ENCODE peak calls at places on chromosome 3, in four cellular contexts. O, H, U and N are unnamed samples.

GRCh38 chr3:50237754-50238548 is 1.9 kb downstream of the GNAI2 start:
- DNase-seq in O (peak), H (peak), U (peak), N (peak)

GRCh38 chr3:176906046-176906905 is 291.0 kb downstream of the TBL1XR1 start:
- DNase-seq in O (no peak), H (no peak), U (no peak), N (no peak)

GRCh38 chr3:39934696-39935095 is 125.3 kb downstream of the MYRIP start:
- DNase-seq in O (no peak), H (no peak), U (no peak), N (no peak)

GRCh38 chr3:156448300-156448699 is 106.6 kb downstream of the SSR3 start:
- DNase-seq in O (no peak), H (peak), U (no peak), N (no peak)

GRCh38 chr3:127373701-127374625 is 86.1 kb upstream of the PRR20G start:
- DNase-seq in O (no peak), H (peak), U (no peak), N (peak)

GRCh38 chr3:8769088-8769822 is at the start of gene OXTR:
- DNase-seq in O (peak), H (no peak), U (no peak), N (peak)

GRCh38 chr3:131960324-131960723 is 74.5 kb downstream of the CPNE4 start:
- DNase-seq in O (no peak), H (no peak), U (no peak), N (no peak)

GRCh38 chr3:117586161-117586560 is 876.6 kb downstream of the TUSC7 start:
- DNase-seq in O (no peak), H (no peak), U (no peak), N (no peak)

GRCh38 chr3:196275126-196275525 is 12.4 kb downstream of the PCYT1A start:
- DNase-seq in O (no peak), H (no peak), U (no peak), N (no peak)

GRCh38 chr3:187621881-187622280 is 48.3 kb downstream of the SST start:
- DNase-seq in O (no peak), H (no peak), U (no peak), N (no peak)

GRCh38 chr3:7489417-7489816 is 628.5 kb downstream of the GRM7 start:
- DNase-seq in O (no peak), H (no peak), U (no peak), N (no peak)

GRCh38 chr3:36155515-36155914 is 224.8 kb upstream of the STAC start:
- DNase-seq in O (no peak), H (no peak), U (no peak), N (no peak)

GRCh38 chr3:93981649-93982048 is 1.7 kb downstream of the ARL13B start:
- DNase-seq in O (no peak), H (no peak), U (no peak), N (no peak)

GRCh38 chr3:168213920-168214319 is 118.2 kb upstream of the GOLIM4 start:
- DNase-seq in O (peak), H (no peak), U (no peak), N (no peak)

GRCh38 chr3:21620511-21621395 is 130.3 kb downstream of the ZNF385D start:
- DNase-seq in O (no peak), H (no peak), U (no peak), N (no peak)

GRCh38 chr3:133396906-133397305 is 3.0 kb upstream of the BFSP2 start:
- DNase-seq in O (no peak), H (no peak), U (no peak), N (no peak)

GRCh38 chr3:160400048-160400630 is 689 bp downstream of the SMC4 start:
- DNase-seq in O (no peak), H (no peak), U (peak), N (peak)

GRCh38 chr3:39107874-39108308 is 411 bp downstream of the TTC21A start:
- DNase-seq in O (no peak), H (no peak), U (no peak), N (no peak)

GRCh38 chr3:189909573-189909972 is 211.1 kb downstream of the P3H2 start:
- DNase-seq in O (no peak), H (no peak), U (no peak), N (no peak)

GRCh38 chr3:160564205-160564922 is 1.0 kb downstream of the KPNA4 start:
- DNase-seq in O (no peak), H (no peak), U (peak), N (peak)

GRCh38 chr3:173930251-173930650 is 532.7 kb downstream of the NLGN1 start:
- DNase-seq in O (no peak), H (no peak), U (no peak), N (no peak)

GRCh38 chr3:79383402-79384012 is 384.3 kb downstream of the ROBO1 start:
- DNase-seq in O (no peak), H (no peak), U (no peak), N (no peak)

GRCh38 chr3:124126446-124127017 is 134.6 kb upstream of the ROPN1 start:
- DNase-seq in O (no peak), H (no peak), U (no peak), N (no peak)